ENCODE peak calls at places on chromosome 1, in eight cellular contexts. C is aorta; D is tibial nerve; V is CD8-positive, alpha-beta memory T cell; I is heart left ventricle; H is stomach; M is breast epithelium; B is epithelial cell of proximal tubule. R is an unnamed sample.

GRCh38 chr1:83813571-83813970 is 185.4 kb downstream of the TTLL7 start:
- DNase-seq in I (no peak), B (no peak), C (no peak), V (no peak), D (no peak), H (no peak), M (no peak), R (no peak)

GRCh38 chr1:40391688-40392145 is 18.2 kb downstream of the SMAP2 start:
- DNase-seq in D (no peak), B (no peak), I (no peak), H (peak), V (no peak), M (no peak), C (no peak), R (peak)

GRCh38 chr1:233518344-233518743 is 95.6 kb upstream of the KCNK1 start:
- DNase-seq in V (no peak), H (peak), I (no peak), D (no peak), M (no peak), C (no peak), B (peak), R (peak)

GRCh38 chr1:26994020-26994745 is 691 bp downstream of the TRNP1 start:
- DNase-seq in I (no peak), B (no peak), M (no peak), D (no peak), H (no peak), C (no peak), V (no peak), R (no peak)

GRCh38 chr1:2156866-2157265 is 37.7 kb downstream of the FAAP20 start:
- DNase-seq in B (no peak), I (no peak), V (no peak), C (no peak), D (no peak), H (no peak), M (no peak), R (no peak)

GRCh38 chr1:52264530-52265115 is 101.4 kb downstream of the CC2D1B start:
- DNase-seq in C (no peak), D (no peak), H (no peak), I (no peak), B (no peak), V (no peak), M (no peak), R (peak)

GRCh38 chr1:1157914-1158710 is 15.6 kb upstream of the TTLL10 start:
- DNase-seq in B (no peak), M (no peak), I (peak), V (peak), C (no peak), H (peak), D (no peak), R (peak)

GRCh38 chr1:232891116-232891515 is 59.3 kb upstream of the NTPCR start:
- DNase-seq in V (no peak), D (no peak), I (no peak), B (no peak), C (no peak), M (no peak), H (no peak), R (peak)

GRCh38 chr1:66220477-66220876 is 313.5 kb upstream of the SGIP1 start:
- DNase-seq in M (no peak), D (no peak), C (no peak), I (no peak), H (no peak), B (no peak), V (no peak), R (no peak)

GRCh38 chr1:169163059-169163458 is 56.6 kb downstream of the ATP1B1 start:
- DNase-seq in H (no peak), V (no peak), B (no peak), C (no peak), D (no peak), M (no peak), I (no peak), R (peak)

GRCh38 chr1:110513511-110513910 is 5.5 kb downstream of the KCNA10 start:
- DNase-seq in H (no peak), M (no peak), V (no peak), B (no peak), D (no peak), I (no peak), C (no peak), R (no peak)

GRCh38 chr1:158537609-158538008 is 16.6 kb downstream of the OR6Y1 start:
- DNase-seq in H (no peak), V (no peak), M (no peak), C (no peak), I (no peak), D (no peak), B (no peak), R (no peak)
- H3K4me3 ChIP-seq in H (no peak), V (no peak), M (no peak), C (no peak), I (no peak), D (no peak), B (no peak), R (no peak)

GRCh38 chr1:45793942-45794604 is 9.3 kb upstream of the MAST2 start:
- DNase-seq in I (no peak), M (no peak), V (no peak), C (no peak), H (no peak), D (no peak), B (no peak), R (no peak)
- H3K4me3 ChIP-seq in I (no peak), M (no peak), V (no peak), C (no peak), H (no peak), D (no peak), B (peak), R (no peak)

GRCh38 chr1:156870734-156871133 is 10.1 kb downstream of the NTRK1 start:
- DNase-seq in C (no peak), D (no peak), I (no peak), B (no peak), H (no peak), M (no peak), V (no peak), R (peak)
- H3K4me3 ChIP-seq in C (no peak), D (no peak), I (no peak), B (no peak), H (no peak), M (no peak), V (no peak), R (no peak)

GRCh38 chr1:158177705-158178450 is 2.8 kb upstream of the CD1D start:
- DNase-seq in C (peak), I (peak), M (peak), H (peak), D (peak), V (no peak), B (peak), R (peak)
- H3K4me3 ChIP-seq in C (peak), I (peak), M (peak), H (peak), D (peak), V (no peak), B (peak), R (peak)

GRCh38 chr1:203290261-203291089 is 14.8 kb upstream of the BTG2 start:
- DNase-seq in B (no peak), H (peak), C (peak), I (peak), V (peak), M (peak), D (peak), R (peak)
- H3K4me3 ChIP-seq in B (peak), H (peak), C (no peak), I (peak), V (peak), M (peak), D (peak), R (no peak)

GRCh38 chr1:99266731-99267130 is 2.4 kb downstream of the PLPPR4 start:
- DNase-seq in C (no peak), M (no peak), D (no peak), I (no peak), V (no peak), H (no peak), B (no peak), R (no peak)

GRCh38 chr1:99269321-99269720 is 5.0 kb downstream of the PLPPR4 start:
- DNase-seq in B (no peak), D (no peak), M (no peak), C (no peak), V (no peak), I (no peak), H (no peak), R (no peak)

GRCh38 chr1:99268021-99268420 is 3.7 kb downstream of the PLPPR4 start:
- DNase-seq in H (no peak), V (no peak), D (no peak), M (no peak), B (no peak), I (no peak), C (no peak), R (no peak)

GRCh38 chr1:99264201-99265021 is at the start of gene PLPPR4:
- DNase-seq in B (no peak), C (peak), V (no peak), I (peak), H (peak), M (peak), D (no peak), R (peak)

GRCh38 chr1:99265124-99265523 is 832 bp downstream of the PLPPR4 start:
- DNase-seq in M (no peak), C (no peak), I (no peak), H (no peak), V (no peak), B (no peak), D (no peak), R (no peak)
- H3K4me3 ChIP-seq in M (peak), C (no peak), I (peak), H (no peak), V (no peak), B (no peak), D (no peak), R (no peak)

DNA sequence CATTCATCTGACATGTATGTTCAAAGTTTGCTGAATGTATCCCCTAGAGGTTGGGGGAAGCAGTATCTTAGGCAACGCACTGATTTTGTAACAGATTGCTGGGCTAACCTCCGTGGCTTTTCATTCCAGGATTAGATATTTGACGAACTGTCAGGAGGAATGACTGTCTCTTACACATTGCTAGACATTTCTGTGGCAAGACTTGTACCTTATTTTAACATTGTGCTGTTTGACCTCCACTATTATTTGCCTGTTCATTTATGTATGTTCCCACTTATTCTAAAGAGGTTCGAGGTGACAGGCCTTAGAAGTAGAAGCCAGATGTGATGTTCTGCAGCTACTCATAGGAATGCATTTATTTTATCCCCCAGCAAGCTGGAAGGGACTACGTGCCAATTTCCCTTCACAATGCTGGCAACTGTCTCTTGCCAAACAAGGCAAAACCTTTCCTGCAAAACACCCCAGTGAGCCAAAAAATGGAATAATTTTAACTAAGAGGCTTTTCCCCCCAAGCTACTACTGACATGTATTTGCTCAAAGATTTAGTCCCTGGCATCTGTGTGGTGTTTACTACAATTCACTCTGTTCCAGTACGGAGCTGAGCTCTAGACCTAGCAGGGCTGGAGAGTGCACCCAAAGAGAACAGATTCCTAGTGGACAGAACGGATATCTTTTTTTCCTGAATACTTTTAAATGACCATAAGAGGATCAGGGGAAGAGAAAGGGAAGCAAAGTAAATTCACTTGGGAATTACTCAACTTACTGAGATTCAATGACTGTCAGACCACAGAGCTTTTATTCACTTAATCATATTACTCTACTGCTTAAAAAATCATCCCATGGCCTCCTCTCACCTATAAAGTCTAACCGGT is 646.2 kb downstream of the SMYD3 start:
- DNase-seq in C (no peak), H (no peak), D (no peak), V (no peak), B (no peak), M (no peak), I (no peak), R (no peak)
- H3K4me3 ChIP-seq in C (no peak), H (no peak), D (no peak), V (no peak), B (no peak), M (no peak), I (no peak), R (no peak)

GRCh38 chr1:201648066-201648910 is 109.4 kb downstream of the NAV1 start:
- DNase-seq in M (no peak), H (peak), V (no peak), C (peak), B (no peak), D (no peak), I (peak), R (peak)

GRCh38 chr1:201648911-201649775 is 110.2 kb downstream of the NAV1 start:
- DNase-seq in C (peak), B (no peak), I (peak), H (peak), V (no peak), D (no peak), M (no peak), R (no peak)

GRCh38 chr1:201649776-201650607 is 111.1 kb downstream of the NAV1 start:
- DNase-seq in I (peak), B (no peak), C (peak), M (peak), H (peak), D (peak), V (no peak), R (no peak)

GRCh38 chr1:201652180-201652579 is 113.3 kb downstream of the NAV1 start:
- DNase-seq in D (no peak), M (no peak), C (no peak), B (no peak), V (no peak), I (no peak), H (no peak), R (no peak)

GRCh38 chr1:201650608-201650933 is 111.6 kb downstream of the NAV1 start:
- DNase-seq in H (no peak), D (no peak), V (no peak), M (no peak), I (no peak), B (no peak), C (no peak), R (no peak)
- H3K4me3 ChIP-seq in H (peak), D (peak), V (no peak), M (peak), I (peak), B (peak), C (peak), R (peak)

GRCh38 chr1:240244968-240245628 is 153.4 kb downstream of the FMN2 start:
- DNase-seq in D (no peak), I (no peak), M (no peak), V (no peak), C (no peak), B (no peak), H (no peak), R (no peak)
- H3K4me3 ChIP-seq in D (no peak), I (no peak), M (no peak), V (no peak), C (no peak), B (no peak), H (no peak), R (no peak)

R was measured in mammary epithelial cell.